ENCODE peak calls at places on chromosomes 11 and 22, in five cellular contexts. R is GOT3, A is ovary, K is Daoy, F is MM.1S. T is an unnamed sample.

GRCh38 chr11:119263352-119263940 is 53.5 kb downstream of the MCAM start:
- DNase-seq in R (no peak), F (peak), A (no peak), K (no peak), T (no peak)

GRCh38 chr11:69144316-69144715 is 11.4 kb upstream of the SMIM38 start:
- DNase-seq in R (no peak), K (no peak), F (no peak), A (no peak), T (no peak)

GRCh38 chr11:108606070-108606469 is 12.5 kb upstream of the EXPH5 start:
- DNase-seq in R (no peak), A (no peak), F (no peak), K (no peak), T (no peak)

GRCh38 chr11:122563761-122564160 is 91.8 kb upstream of the UBASH3B start:
- DNase-seq in F (no peak), K (no peak), R (no peak), A (no peak), T (no peak)

GRCh38 chr11:77596626-77597025 is 6.9 kb downstream of the AQP11 start:
- DNase-seq in K (no peak), F (no peak), R (no peak), A (no peak), T (no peak)

GRCh38 chr11:48007677-48008076 is 27.3 kb downstream of the PTPRJ start:
- DNase-seq in A (no peak), F (no peak), K (no peak), R (no peak), T (no peak)

GRCh38 chr11:48683226-48683720 is 194.7 kb downstream of the OR4A47 start:
- DNase-seq in A (no peak), K (no peak), F (no peak), R (no peak), T (no peak)

GRCh38 chr11:116736763-116737162 is 36.0 kb downstream of the BUD13 start:
- DNase-seq in A (no peak), K (no peak), R (no peak), F (no peak), T (no peak)

GRCh38 chr11:10379433-10379832 is 74.6 kb downstream of the ADM start:
- DNase-seq in K (no peak), R (no peak), F (no peak), A (no peak), T (no peak)

GRCh38 chr11:60265373-60266214 is 14.9 kb upstream of the MS4A4A start:
- DNase-seq in R (no peak), K (peak), A (no peak), F (peak), T (no peak)

GRCh38 chr22:42608481-42609361 is 6.0 kb downstream of the POLDIP3 start:
- DNase-seq in F (no peak), R (no peak), K (peak), A (no peak), T (no peak)

GRCh38 chr11:17736921-17737817 is 2.6 kb downstream of the KCNC1 start:
- DNase-seq in F (no peak), K (no peak), A (no peak), R (no peak), T (no peak)

GRCh38 chr11:36619502-36619901 is 21.5 kb upstream of the RAG2 start:
- DNase-seq in K (no peak), F (no peak), R (no peak), A (no peak), T (no peak)

GRCh38 chr11:70740475-70740825 is 342.1 kb downstream of the CTTN start:
- DNase-seq in F (no peak), A (no peak), R (no peak), K (peak), T (no peak)

GRCh38 chr22:36267896-36268485 is 15.1 kb downstream of the APOL1 start:
- DNase-seq in F (no peak), R (no peak), K (no peak), A (no peak), T (no peak)

GRCh38 chr11:61023086-61024035 is 51.9 kb downstream of the CD6 start:
- DNase-seq in A (no peak), K (no peak), F (no peak), R (no peak), T (no peak)

T was measured in glomerular endothelial cell.